ENCODE peak calls at places on chromosomes 1 and 21, in four cellular contexts. H is CD8-positive, alpha-beta T cell; W is AG04449; J is pons. P is an unnamed sample.

GRCh38 chr1:6183520-6183989 is 3.4 kb upstream of the CHD5 start:
- DNase-seq in H (no peak), J (no peak), W (no peak), P (no peak)

GRCh38 chr1:116376734-116377096 is 3.7 kb downstream of the ATP1A1 start:
- DNase-seq in H (no peak), W (no peak), J (no peak), P (no peak)

GRCh38 chr1:246297314-246298273 is 209.5 kb downstream of the SMYD3 start:
- DNase-seq in J (no peak), H (no peak), W (no peak), P (no peak)

GRCh38 chr1:180498594-180498993 is 3.8 kb downstream of the ACBD6 start:
- DNase-seq in W (no peak), H (no peak), J (no peak), P (no peak)

GRCh38 chr1:29920784-29921183 is 684.5 kb downstream of the PTPRU start:
- DNase-seq in H (no peak), J (no peak), W (no peak), P (no peak)

GRCh38 chr21:25970254-25970930 is 200.2 kb downstream of the APP start:
- DNase-seq in W (no peak), H (no peak), J (peak; percentile 98), P (no peak)

GRCh38 chr1:4529579-4530445 is 124.6 kb upstream of the AJAP1 start:
- DNase-seq in J (no peak), H (no peak), W (no peak), P (no peak)

GRCh38 chr1:195754874-195755273 is 853.4 kb downstream of the KCNT2 start:
- DNase-seq in W (no peak), J (no peak), H (no peak), P (no peak)

GRCh38 chr1:160361199-160361598 is 5.7 kb upstream of the NHLH1 start:
- DNase-seq in W (no peak), H (no peak), J (no peak), P (no peak)

GRCh38 chr1:23343246-23344110 is 606 bp downstream of the HNRNPR start:
- DNase-seq in H (peak; percentile 52), W (peak; percentile 31), J (peak; percentile 32), P (peak; percentile 28)

GRCh38 chr1:213055087-213055591 is 4.1 kb downstream of the RPS6KC1 start:
- DNase-seq in J (no peak), W (no peak), H (no peak), P (no peak)

GRCh38 chr1:61122389-61122788 is 40.0 kb downstream of the NFIA start:
- DNase-seq in J (peak; percentile 37), H (no peak), W (no peak), P (no peak)

GRCh38 chr1:235207202-235207565 is 46.1 kb upstream of the RBM34 start:
- DNase-seq in J (no peak), W (no peak), H (no peak), P (no peak)

GRCh38 chr1:184827600-184828368 is 73.1 kb upstream of the EDEM3 start:
- DNase-seq in J (no peak), H (no peak), W (no peak), P (no peak)

GRCh38 chr1:175317795-175318194 is 125.2 kb upstream of the KIAA0040 start:
- DNase-seq in J (peak; percentile 65), H (no peak), W (no peak), P (peak; percentile 54)

GRCh38 chr1:109643385-109644230 is 12.3 kb upstream of the GSTM4 start:
- DNase-seq in H (peak; percentile 94), W (no peak), J (no peak), P (peak; percentile 74)

GRCh38 chr1:67682659-67683197 is 2.3 kb upstream of the GADD45A start:
- DNase-seq in J (no peak), W (peak; percentile 73), H (no peak), P (no peak)

GRCh38 chr1:17287377-17287776 is 20.6 kb upstream of the PADI4 start:
- DNase-seq in H (no peak), J (no peak), W (peak; percentile 50), P (no peak)

GRCh38 chr1:54376085-54377039 is 29.8 kb downstream of the SSBP3 start:
- DNase-seq in J (no peak), W (no peak), H (no peak), P (no peak)

GRCh38 chr21:27674037-27674436 is 707.1 kb upstream of the ADAMTS5 start:
- DNase-seq in W (peak; percentile 76), H (no peak), J (no peak), P (no peak)

GRCh38 chr1:180524160-180524914 is 22.0 kb upstream of the ACBD6 start:
- DNase-seq in H (no peak), J (no peak), W (no peak), P (no peak)

GRCh38 chr21:44892536-44893277 is 19.2 kb upstream of the PTTG1IP start:
- DNase-seq in W (no peak), H (peak; percentile 86), J (no peak), P (peak; percentile 53)

GRCh38 chr21:15472641-15473040 is 257.1 kb upstream of the USP25 start:
- DNase-seq in J (no peak), W (no peak), H (no peak), P (no peak)

GRCh38 chr1:50047916-50048694 is 24.4 kb upstream of the AGBL4 start:
- DNase-seq in J (no peak), H (no peak), W (no peak), P (no peak)

GRCh38 chr21:31710586-31710985 is 21.3 kb downstream of the SCAF4 start:
- DNase-seq in J (no peak), W (peak; percentile 57), H (no peak), P (no peak)

GRCh38 chr1:64471218-64471719 is 1.3 kb downstream of the CACHD1 start:
- DNase-seq in H (peak; percentile 51), W (no peak), J (no peak), P (no peak)

GRCh38 chr1:187092104-187092503 is 263.4 kb downstream of the PLA2G4A start:
- DNase-seq in W (no peak), H (peak; percentile 49), J (no peak), P (no peak)

GRCh38 chr1:109277434-109278204 is 5.3 kb downstream of the PSRC1 start:
- DNase-seq in H (peak; percentile 74), W (no peak), J (peak; percentile 90), P (peak; percentile 79)

GRCh38 chr1:172637522-172637921 is 21.4 kb upstream of the FASLG start:
- DNase-seq in H (no peak), W (peak; percentile 58), J (no peak), P (no peak)